ENCODE peak calls at places on chromosome 1, in nine cellular contexts. N is ovary, K is NB4, X is adrenal gland, C is uterus, V is right lobe of liver, I is transverse colon, Z is heart left ventricle, S is IMR-90. L is an unnamed sample.
A peak's percentile ranks its signal among the peaks of the same experiment; 100 is the strongest.

GRCh38 chr1:243482237-243483022 is 226.6 kb downstream of the SDCCAG8 start:
- DNase-seq in S (peak; percentile 49), X (no peak), Z (no peak), N (no peak), V (no peak), C (peak; percentile 44), I (no peak), K (peak; percentile 51), L (no peak)

GRCh38 chr1:75092141-75092540 is 42.0 kb upstream of the LHX8 start:
- DNase-seq in I (no peak), N (no peak), S (no peak), X (no peak), K (no peak), Z (no peak), C (no peak), V (no peak), L (no peak)

GRCh38 chr1:91057784-91058183 is 35.9 kb upstream of the ZNF644 start:
- DNase-seq in I (no peak), C (no peak), S (no peak), V (no peak), K (no peak), N (no peak), X (no peak), Z (no peak), L (no peak)

GRCh38 chr1:180927348-180927747 is 14.7 kb downstream of the KIAA1614 start:
- DNase-seq in S (no peak), I (no peak), C (no peak), N (no peak), X (no peak), Z (peak; percentile 81), V (peak; percentile 30), K (no peak), L (no peak)

GRCh38 chr1:154863702-154864174 is 6.3 kb downstream of the KCNN3 start:
- DNase-seq in V (no peak), N (no peak), Z (peak; percentile 48), K (peak; percentile 89), C (no peak), S (peak; percentile 75), I (peak; percentile 58), X (no peak), L (peak; percentile 52)

GRCh38 chr1:156499703-156500577 is 635 bp downstream of the MEF2D start:
- DNase-seq in I (peak; percentile 67), V (no peak), S (peak; percentile 46), N (peak; percentile 83), K (peak; percentile 62), C (peak; percentile 74), Z (peak; percentile 83), X (peak; percentile 70), L (peak; percentile 57)

GRCh38 chr1:99707535-99708142 is 58.8 kb downstream of the FRRS1 start:
- DNase-seq in K (peak; percentile 69), Z (peak; percentile 57), N (peak; percentile 66), S (peak; percentile 65), V (no peak), C (peak; percentile 77), X (peak; percentile 81), I (peak; percentile 71), L (peak; percentile 77)

GRCh38 chr1:153190373-153190772 is 12.9 kb upstream of the LELP1 start:
- DNase-seq in X (no peak), C (no peak), S (no peak), N (no peak), Z (no peak), I (no peak), V (no peak), K (no peak), L (no peak)

GRCh38 chr1:115112496-115113375 is 23.4 kb upstream of the TSPAN2 start:
- DNase-seq in K (peak; percentile 47), Z (peak; percentile 33), I (peak; percentile 38), V (no peak), N (no peak), C (peak; percentile 38), S (no peak), X (peak; percentile 27), L (peak; percentile 34)

GRCh38 chr1:241482761-241483250 is 36.7 kb downstream of the FH start:
- DNase-seq in Z (no peak), C (no peak), K (no peak), X (no peak), S (peak; percentile 75), I (no peak), N (no peak), V (no peak), L (no peak)

GRCh38 chr1:153404768-153405167 is 11.6 kb upstream of the S100A7A start:
- DNase-seq in I (peak; percentile 33), X (peak; percentile 34), S (no peak), K (peak; percentile 57), N (no peak), V (peak; percentile 75), Z (peak; percentile 65), C (no peak), L (peak; percentile 16)

GRCh38 chr1:11482186-11482585 is 3.2 kb downstream of the DISP3 start:
- DNase-seq in K (no peak), N (no peak), V (no peak), X (no peak), I (no peak), S (no peak), C (no peak), Z (no peak), L (no peak)

GRCh38 chr1:11482904-11483479 is 4.0 kb downstream of the DISP3 start:
- DNase-seq in N (no peak), C (no peak), S (no peak), X (no peak), K (no peak), Z (no peak), I (no peak), V (no peak), L (no peak)

GRCh38 chr1:11478571-11479374 is at the start of gene DISP3:
- DNase-seq in V (no peak), I (peak; percentile 38), X (peak; percentile 58), Z (peak; percentile 38), S (peak; percentile 34), K (peak; percentile 56), C (no peak), N (no peak), L (peak; percentile 62)

GRCh38 chr1:11481019-11481418 is 2.1 kb downstream of the DISP3 start:
- DNase-seq in V (no peak), I (no peak), K (no peak), X (no peak), S (no peak), N (no peak), Z (no peak), C (no peak), L (no peak)

GRCh38 chr1:11479375-11479979 is 522 bp downstream of the DISP3 start:
- DNase-seq in S (no peak), I (no peak), C (no peak), Z (no peak), K (no peak), V (no peak), N (no peak), X (no peak), L (no peak)
- TF ChIP-seq POLR2A in S (no peak), I (no peak), C (no peak), Z (no peak), K (no peak), V (no peak), N (no peak), X (no peak), L (no peak)

GRCh38 chr1:2413495-2414296 is 1.3 kb upstream of the PEX10 start:
- DNase-seq in S (no peak), Z (no peak), C (no peak), X (no peak), I (peak; percentile 31), N (peak; percentile 44), V (no peak), K (peak; percentile 36), L (no peak)

GRCh38 chr1:2412395-2412772 is at the start of gene PEX10:
- DNase-seq in V (peak; percentile 99), K (peak; percentile 95), S (peak; percentile 91), C (peak; percentile 96), I (peak; percentile 99), N (peak; percentile 97), Z (peak; percentile 98), X (peak; percentile 96), L (peak; percentile 99)

GRCh38 chr1:2411801-2412394 is 466 bp downstream of the PEX10 start:
- DNase-seq in Z (peak; percentile 60), X (no peak), K (no peak), C (no peak), V (peak; percentile 72), I (no peak), N (no peak), S (no peak), L (no peak)

GRCh38 chr1:2414297-2414958 is 2.1 kb upstream of the PEX10 start:
- DNase-seq in X (peak; percentile 75), V (peak; percentile 76), C (peak; percentile 73), N (peak; percentile 65), S (peak; percentile 34), K (peak; percentile 80), I (peak; percentile 87), Z (peak; percentile 70), L (peak; percentile 75)

GRCh38 chr1:2412773-2413494 is 570 bp upstream of the PEX10 start:
- DNase-seq in K (peak; percentile 50), S (peak; percentile 31), V (no peak), X (no peak), Z (no peak), I (peak; percentile 26), C (peak; percentile 38), N (no peak), L (peak; percentile 39)
- TF ChIP-seq POLR2A in K (peak; percentile 73), S (no peak), V (peak; percentile 62), X (no peak), Z (no peak), I (peak; percentile 74), C (peak; percentile 78), N (no peak), L (peak; percentile 66)

DNA sequence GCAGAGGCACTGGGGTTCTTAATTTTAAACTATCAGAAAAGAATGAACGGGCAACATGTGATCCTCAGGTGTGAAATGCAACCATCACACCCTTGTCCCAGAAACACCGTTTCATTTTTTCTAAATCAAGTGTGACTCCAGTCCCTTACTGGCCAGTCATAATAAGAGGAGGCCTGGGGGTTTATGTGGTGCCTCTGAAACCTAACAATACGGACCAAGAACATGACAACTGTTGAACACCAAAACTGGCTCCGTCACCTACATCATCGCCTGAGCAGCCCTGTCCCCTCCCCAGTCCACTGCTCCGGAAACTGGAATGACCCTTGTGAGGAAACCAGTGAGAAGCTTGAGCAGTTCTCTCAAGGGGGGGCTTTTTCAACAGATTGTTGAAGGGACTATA is 55.9 kb upstream of the KIF26B start:
- DNase-seq in Z (no peak), K (no peak), C (no peak), N (no peak), S (no peak), X (no peak), I (no peak), V (no peak), L (no peak)
- TF ChIP-seq POLR2A in Z (no peak), K (no peak), C (no peak), N (no peak), S (no peak), X (no peak), I (no peak), V (no peak), L (no peak)

DNA sequence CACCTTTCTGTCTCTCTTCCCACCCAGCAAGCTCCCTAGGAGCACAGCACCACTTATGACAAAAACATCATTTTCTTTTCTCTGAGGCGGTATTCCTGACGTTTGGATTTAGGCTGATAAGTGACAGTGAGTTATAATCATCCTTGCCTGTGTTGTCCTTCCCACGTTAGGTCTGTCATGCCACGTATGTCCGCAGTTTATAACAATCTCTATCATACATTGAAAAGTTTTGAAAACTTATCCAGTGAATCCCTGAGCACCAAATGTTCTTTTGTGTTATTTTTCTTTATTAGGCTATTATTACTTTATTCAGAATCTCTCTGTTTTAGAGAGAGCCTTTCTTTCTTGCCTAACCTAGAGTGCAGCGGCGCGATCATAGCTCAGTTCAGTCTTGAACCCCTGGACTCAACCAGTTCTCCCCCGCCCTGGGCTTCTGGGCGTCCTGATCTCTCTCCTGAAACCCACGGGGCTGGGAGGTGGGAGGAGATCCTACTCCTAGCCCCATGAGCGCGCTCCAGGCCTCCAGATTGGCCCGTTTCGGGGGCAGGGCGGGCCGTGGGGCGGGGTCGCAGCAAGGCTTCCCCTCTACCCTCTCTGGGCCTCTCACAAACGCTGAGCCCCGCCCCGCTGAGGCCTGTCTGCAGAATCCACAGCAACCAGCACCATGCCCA is at the start of gene GSTM2:
- DNase-seq in X (peak; percentile 92), N (peak; percentile 95), C (peak; percentile 95), V (peak; percentile 84), I (peak; percentile 93), K (peak; percentile 91), Z (peak; percentile 96), S (peak; percentile 77), L (peak; percentile 93)
- TF ChIP-seq POLR2A in X (peak; percentile 46), N (peak; percentile 16), C (peak; percentile 21), V (no peak), I (no peak), K (no peak), Z (peak; percentile 60), S (no peak), L (no peak)